ENCODE peak calls at places on chromosomes 4 and X, in seven cellular contexts. C is WERI-Rb-1; Q is stimulated activated CD4-positive, alpha-beta T cell treated with anti-CD3 and anti-CD28 coated beads, Interleukin-12 subunit alpha, Interleukin-12 subunit beta, amount 100 ng/mL, for 24 hours; S is LoVo; V is K562; F is GM23338; A is naive thymus-derived CD8-positive, alpha-beta T cell. G is an unnamed sample.

GRCh38 chrX:19958530-19959486 is 32.1 kb downstream of the BCLAF3 start:
- DNase-seq in C (no peak), Q (no peak), S (no peak), V (no peak), F (no peak), A (no peak), G (peak)

GRCh38 chrX:18890724-18891560 is 93.0 kb downstream of the PHKA2 start:
- DNase-seq in C (peak), Q (no peak), S (no peak), V (no peak), F (no peak), A (no peak), G (no peak)

GRCh38 chrX:13742397-13743176 is 8.0 kb downstream of the OFD1 start:
- DNase-seq in C (no peak), Q (peak), S (no peak), V (no peak), F (peak), A (no peak), G (no peak)

GRCh38 chr4:78512357-78512920 is 39.1 kb upstream of the ANXA3 start:
- DNase-seq in C (no peak), Q (no peak), S (no peak), V (no peak), F (no peak), A (no peak), G (no peak)

GRCh38 chr4:5964030-5964429 is 54.2 kb downstream of the C4orf50 start:
- DNase-seq in C (peak), Q (no peak), S (no peak), V (no peak), F (no peak), A (no peak), G (no peak)

GRCh38 chr4:157713342-157713741 is 459.5 kb downstream of the GASK1B start:
- DNase-seq in C (peak), Q (no peak), S (no peak), V (no peak), F (no peak), A (no peak), G (peak)

GRCh38 chr4:113186960-113187757 is 137.7 kb downstream of the ANK2 start:
- DNase-seq in C (no peak), Q (no peak), S (no peak), V (no peak), F (no peak), A (no peak), G (no peak)

GRCh38 chrX:131614241-131614640 is 70.4 kb downstream of the OR13H1 start:
- DNase-seq in C (no peak), Q (no peak), S (no peak), V (no peak), F (no peak), A (no peak), G (no peak)

G was measured in PC-3.